ENCODE peak calls at places on chromosome 18, in ten cellular contexts. One of them, this sample, is unnamed.

GRCh38 chr18:68467966-68468365 is 246.9 kb downstream of the TMX3 start:
- DNase-seq in cerebellar cortex: no peak
- DNase-seq in Caki2: no peak
- DNase-seq in brain microvascular endothelial cell: no peak
- DNase-seq in T-helper 1 cell: no peak
- DNase-seq in SJSA1: no peak
- DNase-seq in PC-3: no peak
- DNase-seq in NCI-H524: no peak
- DNase-seq in omental fat pad: no peak
- DNase-seq in HT1080: peak
- DNase-seq in this sample: peak

GRCh38 chr18:36953047-36953446 is 124.1 kb downstream of the KIAA1328 start:
- DNase-seq in PC-3: no peak
- DNase-seq in SJSA1: no peak
- DNase-seq in NCI-H524: no peak
- DNase-seq in omental fat pad: no peak
- DNase-seq in T-helper 1 cell: no peak
- DNase-seq in cerebellar cortex: no peak
- DNase-seq in HT1080: no peak
- DNase-seq in Caki2: no peak
- DNase-seq in brain microvascular endothelial cell: no peak
- DNase-seq in this sample: no peak

GRCh38 chr18:48138660-48139426 is 208.4 kb upstream of the SMAD2 start:
- DNase-seq in PC-3: no peak
- DNase-seq in Caki2: no peak
- DNase-seq in NCI-H524: no peak
- DNase-seq in omental fat pad: no peak
- DNase-seq in brain microvascular endothelial cell: no peak
- DNase-seq in T-helper 1 cell: no peak
- DNase-seq in SJSA1: no peak
- DNase-seq in cerebellar cortex: no peak
- DNase-seq in HT1080: no peak
- DNase-seq in this sample: no peak

GRCh38 chr18:9191658-9192256 is 55.2 kb downstream of the ANKRD12 start:
- DNase-seq in cerebellar cortex: no peak
- DNase-seq in omental fat pad: no peak
- DNase-seq in HT1080: no peak
- DNase-seq in SJSA1: no peak
- DNase-seq in brain microvascular endothelial cell: no peak
- DNase-seq in NCI-H524: no peak
- DNase-seq in T-helper 1 cell: no peak
- DNase-seq in PC-3: no peak
- DNase-seq in Caki2: no peak
- DNase-seq in this sample: no peak

GRCh38 chr18:63422862-63423304 is 607 bp upstream of the VPS4B start:
- DNase-seq in T-helper 1 cell: no peak
- DNase-seq in NCI-H524: no peak
- DNase-seq in Caki2: no peak
- DNase-seq in brain microvascular endothelial cell: no peak
- DNase-seq in HT1080: no peak
- DNase-seq in cerebellar cortex: no peak
- DNase-seq in omental fat pad: no peak
- DNase-seq in PC-3: no peak
- DNase-seq in SJSA1: no peak
- DNase-seq in this sample: no peak

GRCh38 chr18:31369478-31369877 is 7.1 kb upstream of the DSG4 start:
- DNase-seq in brain microvascular endothelial cell: no peak
- DNase-seq in SJSA1: no peak
- DNase-seq in HT1080: no peak
- DNase-seq in omental fat pad: no peak
- DNase-seq in PC-3: no peak
- DNase-seq in NCI-H524: no peak
- DNase-seq in T-helper 1 cell: no peak
- DNase-seq in Caki2: no peak
- DNase-seq in cerebellar cortex: no peak
- DNase-seq in this sample: no peak

GRCh38 chr18:32049393-32050161 is 31.0 kb downstream of the RNF125 start:
- DNase-seq in omental fat pad: no peak
- DNase-seq in HT1080: no peak
- DNase-seq in brain microvascular endothelial cell: no peak
- DNase-seq in T-helper 1 cell: peak
- DNase-seq in cerebellar cortex: no peak
- DNase-seq in PC-3: peak
- DNase-seq in Caki2: peak
- DNase-seq in NCI-H524: no peak
- DNase-seq in SJSA1: no peak
- DNase-seq in this sample: peak

GRCh38 chr18:34738173-34738894 is 28.2 kb downstream of the DTNA start:
- DNase-seq in Caki2: peak
- DNase-seq in NCI-H524: no peak
- DNase-seq in cerebellar cortex: no peak
- DNase-seq in HT1080: peak
- DNase-seq in brain microvascular endothelial cell: peak
- DNase-seq in omental fat pad: no peak
- DNase-seq in PC-3: peak
- DNase-seq in T-helper 1 cell: no peak
- DNase-seq in SJSA1: peak
- DNase-seq in this sample: peak

GRCh38 chr18:45839415-45840395 is 14.2 kb downstream of the SIGLEC15 start:
- DNase-seq in Caki2: peak
- DNase-seq in T-helper 1 cell: no peak
- DNase-seq in SJSA1: peak
- DNase-seq in HT1080: peak
- DNase-seq in brain microvascular endothelial cell: peak
- DNase-seq in omental fat pad: no peak
- DNase-seq in NCI-H524: no peak
- DNase-seq in PC-3: peak
- DNase-seq in cerebellar cortex: peak
- DNase-seq in this sample: peak

GRCh38 chr18:40868110-40868858 is 1086.8 kb upstream of the PIK3C3 start:
- DNase-seq in T-helper 1 cell: no peak
- DNase-seq in SJSA1: peak
- DNase-seq in cerebellar cortex: no peak
- DNase-seq in brain microvascular endothelial cell: peak
- DNase-seq in HT1080: peak
- DNase-seq in Caki2: peak
- DNase-seq in NCI-H524: no peak
- DNase-seq in omental fat pad: no peak
- DNase-seq in PC-3: peak
- DNase-seq in this sample: peak

GRCh38 chr18:42078711-42079110 is 123.7 kb downstream of the PIK3C3 start:
- DNase-seq in omental fat pad: no peak
- DNase-seq in Caki2: no peak
- DNase-seq in T-helper 1 cell: no peak
- DNase-seq in SJSA1: no peak
- DNase-seq in PC-3: no peak
- DNase-seq in NCI-H524: no peak
- DNase-seq in HT1080: no peak
- DNase-seq in cerebellar cortex: no peak
- DNase-seq in brain microvascular endothelial cell: peak
- DNase-seq in this sample: peak

GRCh38 chr18:50707841-50708240 is 112.0 kb downstream of the MRO start:
- DNase-seq in cerebellar cortex: no peak
- DNase-seq in omental fat pad: no peak
- DNase-seq in SJSA1: no peak
- DNase-seq in HT1080: no peak
- DNase-seq in Caki2: no peak
- DNase-seq in T-helper 1 cell: no peak
- DNase-seq in NCI-H524: no peak
- DNase-seq in brain microvascular endothelial cell: no peak
- DNase-seq in PC-3: no peak
- DNase-seq in this sample: no peak

GRCh38 chr18:21740724-21741510 is at the start of gene MIB1:
- DNase-seq in omental fat pad: peak
- DNase-seq in Caki2: peak
- DNase-seq in PC-3: no peak
- DNase-seq in T-helper 1 cell: peak
- DNase-seq in cerebellar cortex: no peak
- DNase-seq in SJSA1: peak
- DNase-seq in HT1080: peak
- DNase-seq in NCI-H524: peak
- DNase-seq in brain microvascular endothelial cell: no peak
- DNase-seq in this sample: no peak

GRCh38 chr18:63311481-63312409 is 7.8 kb downstream of the BCL2 start:
- DNase-seq in HT1080: no peak
- DNase-seq in NCI-H524: no peak
- DNase-seq in SJSA1: no peak
- DNase-seq in cerebellar cortex: no peak
- DNase-seq in PC-3: no peak
- DNase-seq in Caki2: peak
- DNase-seq in brain microvascular endothelial cell: no peak
- DNase-seq in omental fat pad: no peak
- DNase-seq in T-helper 1 cell: no peak
- DNase-seq in this sample: no peak

GRCh38 chr18:13382990-13383821 is 164.6 kb downstream of the LDLRAD4 start:
- DNase-seq in SJSA1: no peak
- DNase-seq in NCI-H524: no peak
- DNase-seq in PC-3: no peak
- DNase-seq in omental fat pad: no peak
- DNase-seq in brain microvascular endothelial cell: no peak
- DNase-seq in HT1080: no peak
- DNase-seq in T-helper 1 cell: peak
- DNase-seq in cerebellar cortex: no peak
- DNase-seq in Caki2: no peak
- DNase-seq in this sample: no peak

GRCh38 chr18:75438891-75439290 is 11.4 kb upstream of the SMIM21 start:
- DNase-seq in NCI-H524: no peak
- DNase-seq in T-helper 1 cell: no peak
- DNase-seq in Caki2: no peak
- DNase-seq in SJSA1: no peak
- DNase-seq in omental fat pad: no peak
- DNase-seq in PC-3: no peak
- DNase-seq in HT1080: no peak
- DNase-seq in cerebellar cortex: no peak
- DNase-seq in brain microvascular endothelial cell: no peak
- DNase-seq in this sample: no peak

GRCh38 chr18:59057969-59058368 is 81.7 kb upstream of the SEC11C start:
- DNase-seq in T-helper 1 cell: no peak
- DNase-seq in PC-3: peak
- DNase-seq in SJSA1: peak
- DNase-seq in HT1080: no peak
- DNase-seq in brain microvascular endothelial cell: peak
- DNase-seq in NCI-H524: no peak
- DNase-seq in omental fat pad: no peak
- DNase-seq in Caki2: no peak
- DNase-seq in cerebellar cortex: no peak
- DNase-seq in this sample: peak

This sample was measured in M059J.